ENCODE peak calls at places on chromosome 5, in seven cellular contexts. One of them, this sample, is unnamed.

GRCh38 chr5:145830594-145830993 is 4.5 kb downstream of the PRELID2 start:
- DNase-seq in endothelial cell: no peak
- DNase-seq in CD8-positive, alpha-beta T cell: no peak
- DNase-seq in pancreas: no peak
- DNase-seq in upper lobe of right lung: no peak
- DNase-seq in AG10803: peak
- DNase-seq in mesothelial cell of epicardium: no peak
- DNase-seq in this sample: no peak

GRCh38 chr5:6286404-6286803 is 91.9 kb downstream of the MED10 start:
- DNase-seq in endothelial cell: no peak
- DNase-seq in CD8-positive, alpha-beta T cell: no peak
- DNase-seq in pancreas: no peak
- DNase-seq in upper lobe of right lung: no peak
- DNase-seq in AG10803: no peak
- DNase-seq in mesothelial cell of epicardium: no peak
- DNase-seq in this sample: no peak

GRCh38 chr5:126720369-126720768 is 56.6 kb upstream of the LMNB1 start:
- DNase-seq in endothelial cell: no peak
- DNase-seq in CD8-positive, alpha-beta T cell: no peak
- DNase-seq in pancreas: no peak
- DNase-seq in upper lobe of right lung: no peak
- DNase-seq in AG10803: no peak
- DNase-seq in mesothelial cell of epicardium: no peak
- DNase-seq in this sample: no peak

GRCh38 chr5:51378778-51379652 is 4.2 kb upstream of the ISL1 start:
- DNase-seq in endothelial cell: peak
- DNase-seq in CD8-positive, alpha-beta T cell: no peak
- DNase-seq in pancreas: no peak
- DNase-seq in upper lobe of right lung: no peak
- DNase-seq in AG10803: no peak
- DNase-seq in mesothelial cell of epicardium: no peak
- DNase-seq in this sample: no peak

GRCh38 chr5:1003296-1003937 is 5.2 kb upstream of the NKD2 start:
- DNase-seq in endothelial cell: no peak
- DNase-seq in CD8-positive, alpha-beta T cell: no peak
- DNase-seq in pancreas: peak
- DNase-seq in upper lobe of right lung: peak
- DNase-seq in AG10803: no peak
- DNase-seq in mesothelial cell of epicardium: peak
- DNase-seq in this sample: no peak

GRCh38 chr5:37816883-37817282 is 23.0 kb downstream of the GDNF start:
- DNase-seq in endothelial cell: no peak
- DNase-seq in CD8-positive, alpha-beta T cell: no peak
- DNase-seq in pancreas: no peak
- DNase-seq in upper lobe of right lung: no peak
- DNase-seq in AG10803: peak
- DNase-seq in mesothelial cell of epicardium: no peak
- DNase-seq in this sample: no peak

GRCh38 chr5:118981783-118982182 is 6.6 kb downstream of the DTWD2 start:
- DNase-seq in endothelial cell: no peak
- DNase-seq in CD8-positive, alpha-beta T cell: no peak
- DNase-seq in pancreas: no peak
- DNase-seq in upper lobe of right lung: no peak
- DNase-seq in AG10803: no peak
- DNase-seq in mesothelial cell of epicardium: no peak
- DNase-seq in this sample: no peak

GRCh38 chr5:17315710-17316221 is 98.3 kb downstream of the BASP1 start:
- DNase-seq in endothelial cell: no peak
- DNase-seq in CD8-positive, alpha-beta T cell: no peak
- DNase-seq in pancreas: no peak
- DNase-seq in upper lobe of right lung: no peak
- DNase-seq in AG10803: peak
- DNase-seq in mesothelial cell of epicardium: no peak
- DNase-seq in this sample: no peak

GRCh38 chr5:72109625-72110024 is 2.4 kb downstream of the MAP1B start:
- DNase-seq in endothelial cell: no peak
- DNase-seq in CD8-positive, alpha-beta T cell: no peak
- DNase-seq in pancreas: no peak
- DNase-seq in upper lobe of right lung: no peak
- DNase-seq in AG10803: no peak
- DNase-seq in mesothelial cell of epicardium: no peak
- DNase-seq in this sample: no peak

GRCh38 chr5:60700347-60700815 is 415 bp upstream of the DEPDC1B start:
- DNase-seq in endothelial cell: no peak
- DNase-seq in CD8-positive, alpha-beta T cell: no peak
- DNase-seq in pancreas: no peak
- DNase-seq in upper lobe of right lung: no peak
- DNase-seq in AG10803: peak
- DNase-seq in mesothelial cell of epicardium: no peak
- DNase-seq in this sample: no peak

GRCh38 chr5:142697846-142698245 is 12.0 kb upstream of the FGF1 start:
- DNase-seq in endothelial cell: no peak
- DNase-seq in CD8-positive, alpha-beta T cell: no peak
- DNase-seq in pancreas: no peak
- DNase-seq in upper lobe of right lung: no peak
- DNase-seq in AG10803: peak
- DNase-seq in mesothelial cell of epicardium: no peak
- DNase-seq in this sample: no peak

GRCh38 chr5:96997265-96997859 is 61.5 kb downstream of the LNPEP start:
- DNase-seq in endothelial cell: peak
- DNase-seq in CD8-positive, alpha-beta T cell: no peak
- DNase-seq in pancreas: no peak
- DNase-seq in upper lobe of right lung: no peak
- DNase-seq in AG10803: peak
- DNase-seq in mesothelial cell of epicardium: no peak
- DNase-seq in this sample: no peak

DNA sequence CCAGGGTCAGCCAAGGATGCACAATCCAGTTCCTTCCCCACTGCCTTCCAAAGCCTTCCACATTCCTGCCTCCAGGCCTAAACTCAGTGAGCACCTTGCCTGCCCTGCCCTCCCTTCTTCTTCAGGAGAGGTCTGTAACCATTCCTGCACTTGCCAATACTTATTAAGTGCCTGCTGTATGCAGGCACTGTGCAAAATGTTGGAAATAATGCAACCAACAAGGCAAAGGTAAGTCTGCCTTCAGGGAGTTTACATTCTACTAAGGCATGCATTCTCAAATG is 4.2 kb upstream of the TCOF1 start:
- DNase-seq in endothelial cell: no peak
- DNase-seq in CD8-positive, alpha-beta T cell: no peak
- DNase-seq in pancreas: no peak
- DNase-seq in upper lobe of right lung: no peak
- DNase-seq in AG10803: no peak
- DNase-seq in mesothelial cell of epicardium: no peak
- DNase-seq in this sample: no peak
- TF ChIP-seq CTCF in endothelial cell: no peak
- TF ChIP-seq CTCF in CD8-positive, alpha-beta T cell: no peak
- TF ChIP-seq CTCF in pancreas: no peak
- TF ChIP-seq CTCF in upper lobe of right lung: no peak
- TF ChIP-seq CTCF in AG10803: peak
- TF ChIP-seq CTCF in mesothelial cell of epicardium: no peak
- TF ChIP-seq CTCF in this sample: no peak

GRCh38 chr5:160116991-160117390 is 2.3 kb downstream of the PWWP2A start:
- DNase-seq in endothelial cell: no peak
- DNase-seq in CD8-positive, alpha-beta T cell: no peak
- DNase-seq in pancreas: no peak
- DNase-seq in upper lobe of right lung: no peak
- DNase-seq in AG10803: no peak
- DNase-seq in mesothelial cell of epicardium: no peak
- DNase-seq in this sample: no peak

GRCh38 chr5:160119142-160119904 is at the start of gene PWWP2A:
- DNase-seq in endothelial cell: peak
- DNase-seq in CD8-positive, alpha-beta T cell: peak
- DNase-seq in pancreas: peak
- DNase-seq in upper lobe of right lung: peak
- DNase-seq in AG10803: peak
- DNase-seq in mesothelial cell of epicardium: peak
- DNase-seq in this sample: peak

GRCh38 chr5:160118349-160119141 is 705 bp downstream of the PWWP2A start:
- DNase-seq in endothelial cell: no peak
- DNase-seq in CD8-positive, alpha-beta T cell: peak
- DNase-seq in pancreas: peak
- DNase-seq in upper lobe of right lung: peak
- DNase-seq in AG10803: no peak
- DNase-seq in mesothelial cell of epicardium: peak
- DNase-seq in this sample: peak

DNA sequence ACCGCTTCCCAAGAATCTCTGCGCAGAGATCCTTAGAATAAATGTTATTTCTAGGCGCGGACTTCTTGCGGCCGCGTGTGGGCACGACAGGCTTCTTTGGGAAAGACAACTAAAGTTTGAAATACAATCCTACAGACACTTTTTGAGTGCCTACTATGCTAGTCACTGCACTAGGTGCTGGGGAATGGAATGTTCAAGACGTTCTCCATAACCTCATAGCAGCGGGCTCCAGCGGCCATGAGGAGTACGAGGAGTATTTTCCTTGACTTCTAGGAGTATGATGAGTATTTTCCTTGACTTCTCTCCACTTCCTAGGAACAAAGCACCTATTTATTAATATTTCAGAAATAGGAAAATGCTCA is 636 bp upstream of the PWWP2A start:
- DNase-seq in endothelial cell: no peak
- DNase-seq in CD8-positive, alpha-beta T cell: no peak
- DNase-seq in pancreas: no peak
- DNase-seq in upper lobe of right lung: no peak
- DNase-seq in AG10803: no peak
- DNase-seq in mesothelial cell of epicardium: no peak
- DNase-seq in this sample: no peak
- TF ChIP-seq CTCF in endothelial cell: no peak
- TF ChIP-seq CTCF in CD8-positive, alpha-beta T cell: no peak
- TF ChIP-seq CTCF in pancreas: no peak
- TF ChIP-seq CTCF in upper lobe of right lung: peak
- TF ChIP-seq CTCF in AG10803: peak
- TF ChIP-seq CTCF in mesothelial cell of epicardium: no peak
- TF ChIP-seq CTCF in this sample: no peak

DNA sequence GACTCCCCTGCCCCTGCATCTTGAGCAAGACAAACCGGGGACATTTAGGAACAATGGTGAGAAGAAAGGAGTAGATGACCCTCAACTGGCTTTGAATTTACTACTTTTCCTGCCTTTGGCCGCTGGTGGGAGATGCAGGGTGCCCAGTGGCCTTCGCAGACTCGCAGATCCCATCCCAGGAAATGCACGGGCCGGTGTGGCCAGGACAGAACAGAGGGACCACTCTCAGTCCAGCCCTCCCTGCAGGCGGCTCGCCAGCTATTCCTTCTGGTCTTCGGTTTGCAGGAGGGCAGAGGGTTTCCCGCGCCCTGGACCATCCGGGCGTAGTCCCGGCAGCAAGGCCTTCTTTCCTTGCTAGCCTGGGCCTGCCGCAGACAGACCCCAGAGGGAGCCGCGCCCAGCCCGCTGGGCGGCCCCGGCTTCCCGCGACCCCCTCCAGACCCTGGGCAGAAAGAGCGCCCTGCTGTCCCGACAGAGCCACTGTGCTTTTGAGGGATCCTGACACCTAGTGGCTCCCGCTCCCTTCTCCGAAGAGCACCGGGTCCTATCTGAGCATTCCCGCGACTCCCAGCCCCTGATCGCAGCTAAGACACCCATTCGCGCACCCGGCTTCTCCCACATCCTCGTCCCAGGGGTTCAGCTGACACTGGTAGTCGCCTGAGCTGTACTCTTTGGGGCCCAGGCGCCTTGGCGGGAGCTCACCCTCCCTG is 1.2 kb downstream of the CFAP90 start:
- DNase-seq in endothelial cell: peak
- DNase-seq in CD8-positive, alpha-beta T cell: no peak
- DNase-seq in pancreas: peak
- DNase-seq in upper lobe of right lung: peak
- DNase-seq in AG10803: no peak
- DNase-seq in mesothelial cell of epicardium: no peak
- DNase-seq in this sample: no peak
- TF ChIP-seq CTCF in endothelial cell: no peak
- TF ChIP-seq CTCF in CD8-positive, alpha-beta T cell: no peak
- TF ChIP-seq CTCF in pancreas: no peak
- TF ChIP-seq CTCF in upper lobe of right lung: no peak
- TF ChIP-seq CTCF in AG10803: no peak
- TF ChIP-seq CTCF in mesothelial cell of epicardium: no peak
- TF ChIP-seq CTCF in this sample: no peak

GRCh38 chr5:174834081-174834480 is 109.7 kb downstream of the MSX2 start:
- DNase-seq in endothelial cell: no peak
- DNase-seq in CD8-positive, alpha-beta T cell: no peak
- DNase-seq in pancreas: no peak
- DNase-seq in upper lobe of right lung: no peak
- DNase-seq in AG10803: peak
- DNase-seq in mesothelial cell of epicardium: no peak
- DNase-seq in this sample: no peak

GRCh38 chr5:174839196-174839595 is 114.8 kb downstream of the MSX2 start:
- DNase-seq in endothelial cell: no peak
- DNase-seq in CD8-positive, alpha-beta T cell: no peak
- DNase-seq in pancreas: no peak
- DNase-seq in upper lobe of right lung: no peak
- DNase-seq in AG10803: no peak
- DNase-seq in mesothelial cell of epicardium: no peak
- DNase-seq in this sample: no peak

GRCh38 chr5:174843263-174844250 is 119.2 kb downstream of the MSX2 start:
- DNase-seq in endothelial cell: no peak
- DNase-seq in CD8-positive, alpha-beta T cell: no peak
- DNase-seq in pancreas: no peak
- DNase-seq in upper lobe of right lung: no peak
- DNase-seq in AG10803: peak
- DNase-seq in mesothelial cell of epicardium: no peak
- DNase-seq in this sample: no peak

GRCh38 chr5:174840435-174840834 is 116.1 kb downstream of the MSX2 start:
- DNase-seq in endothelial cell: no peak
- DNase-seq in CD8-positive, alpha-beta T cell: no peak
- DNase-seq in pancreas: no peak
- DNase-seq in upper lobe of right lung: no peak
- DNase-seq in AG10803: no peak
- DNase-seq in mesothelial cell of epicardium: no peak
- DNase-seq in this sample: no peak

DNA sequence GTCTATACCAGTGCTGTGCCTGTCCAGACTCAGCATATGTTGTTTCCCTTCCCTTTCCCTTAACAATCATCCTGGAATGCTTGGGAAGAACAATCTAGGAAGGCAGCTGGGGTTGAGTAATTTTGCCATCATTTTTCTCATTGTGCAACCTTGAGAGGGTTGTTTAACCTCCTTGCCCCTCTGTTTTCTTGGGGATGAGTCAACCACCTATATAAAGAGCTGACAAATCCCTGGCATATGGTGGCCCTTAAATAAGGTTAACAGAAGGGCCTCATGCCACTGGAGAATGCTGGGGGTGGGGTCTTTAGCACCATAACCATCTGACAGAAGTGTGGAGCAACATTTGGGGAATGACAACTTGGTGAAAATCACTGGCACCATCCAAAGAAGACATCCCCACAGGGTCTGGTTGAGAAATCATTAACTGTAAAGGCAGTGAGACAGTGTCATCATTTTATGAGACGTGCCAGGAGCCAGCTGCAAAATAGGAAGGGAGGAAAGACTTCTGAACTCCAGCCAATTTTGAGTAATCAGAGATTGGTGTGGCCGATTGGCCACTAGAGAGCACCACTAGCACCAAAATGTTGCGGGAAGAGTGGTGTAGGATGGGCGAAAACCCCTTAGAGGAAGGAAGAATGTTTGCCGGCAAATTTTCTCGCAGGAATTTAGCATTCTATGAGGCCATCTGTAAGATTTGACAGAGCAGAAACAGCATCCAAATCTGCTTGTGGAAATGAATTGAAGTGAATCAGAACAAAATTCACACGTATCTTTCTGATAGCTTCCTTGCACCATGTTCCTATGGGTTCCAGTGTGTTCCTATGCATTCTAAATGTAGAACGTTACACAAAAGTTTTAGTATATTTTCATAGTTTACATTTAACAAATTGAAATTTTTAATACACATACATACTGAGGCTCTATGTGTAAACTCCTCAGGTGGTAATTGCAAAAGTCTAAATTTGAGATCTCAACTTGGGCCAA is 113.8 kb downstream of the MSX2 start:
- DNase-seq in endothelial cell: peak
- DNase-seq in CD8-positive, alpha-beta T cell: no peak
- DNase-seq in pancreas: no peak
- DNase-seq in upper lobe of right lung: no peak
- DNase-seq in AG10803: peak
- DNase-seq in mesothelial cell of epicardium: no peak
- DNase-seq in this sample: no peak
- TF ChIP-seq CTCF in endothelial cell: no peak
- TF ChIP-seq CTCF in CD8-positive, alpha-beta T cell: no peak
- TF ChIP-seq CTCF in pancreas: no peak
- TF ChIP-seq CTCF in upper lobe of right lung: peak
- TF ChIP-seq CTCF in AG10803: peak
- TF ChIP-seq CTCF in mesothelial cell of epicardium: no peak
- TF ChIP-seq CTCF in this sample: no peak

This sample was measured in CD4-positive, alpha-beta T cell.